ENCODE peak calls at places on chromosomes 6 and 20, in eight cellular contexts. Q is fibroblast of villous mesenchyme; C is right atrium auricular region; D is MCF 10A; T is CD8-positive, alpha-beta T cell; E is A673; U is tibial artery; N is osteocyte. J is an unnamed sample.

GRCh38 chr20:59923514-59923913 is 9.9 kb downstream of the SYCP2 start:
- DNase-seq in N (no peak), T (no peak), E (no peak), Q (no peak), D (no peak), C (no peak), U (no peak), J (no peak)

GRCh38 chr6:32194825-32195651 is 2.6 kb upstream of the GPSM3 start:
- DNase-seq in U (no peak), E (peak), N (no peak), Q (peak), T (peak), C (no peak), D (peak), J (no peak)

GRCh38 chr6:166007349-166008263 is 160.0 kb downstream of the TBXT start:
- DNase-seq in C (no peak), N (no peak), Q (peak), U (peak), D (no peak), E (peak), T (no peak), J (no peak)

GRCh38 chr6:135212020-135212806 is 31.1 kb downstream of the MYB start:
- DNase-seq in D (peak), T (no peak), Q (peak), U (no peak), N (no peak), C (no peak), E (peak), J (no peak)

GRCh38 chr6:163707385-163708355 is 293.2 kb downstream of the QKI start:
- DNase-seq in U (no peak), C (no peak), N (no peak), Q (no peak), D (no peak), T (no peak), E (no peak), J (no peak)

GRCh38 chr6:14705841-14706377 is 540.0 kb upstream of the JARID2 start:
- DNase-seq in T (no peak), E (no peak), C (no peak), U (no peak), N (no peak), D (no peak), Q (no peak), J (no peak)

GRCh38 chr20:43920797-43921196 is 6.1 kb downstream of the TOX2 start:
- DNase-seq in C (no peak), N (no peak), Q (no peak), D (no peak), E (no peak), U (no peak), T (no peak), J (no peak)

GRCh38 chr6:31216208-31216898 is 45.9 kb upstream of the POU5F1 start:
- DNase-seq in N (no peak), D (no peak), T (no peak), U (no peak), E (no peak), C (no peak), Q (no peak), J (no peak)

GRCh38 chr20:58127731-58128130 is 100.7 kb downstream of the ANKRD60 start:
- DNase-seq in Q (peak), U (no peak), E (peak), N (peak), T (no peak), C (peak), D (peak), J (peak)

GRCh38 chr6:87660226-87660886 is 41.7 kb downstream of the AKIRIN2 start:
- DNase-seq in D (peak), N (no peak), U (no peak), E (no peak), Q (peak), C (no peak), T (no peak), J (no peak)

GRCh38 chr6:44051516-44051915 is 75.7 kb downstream of the MRPL14 start:
- DNase-seq in U (no peak), T (no peak), D (peak), Q (peak), N (no peak), E (no peak), C (no peak), J (no peak)

GRCh38 chr6:105681061-105681460 is 278.2 kb upstream of the PREP start:
- DNase-seq in E (no peak), Q (no peak), T (no peak), U (no peak), C (no peak), N (no peak), D (no peak), J (no peak)

GRCh38 chr6:37709932-37710565 is 12.4 kb upstream of the MDGA1 start:
- DNase-seq in Q (no peak), C (no peak), D (no peak), T (no peak), U (no peak), E (no peak), N (no peak), J (no peak)

GRCh38 chr6:147108256-147108910 is 95.8 kb upstream of the STXBP5 start:
- DNase-seq in C (no peak), N (no peak), Q (no peak), T (no peak), U (no peak), D (no peak), E (no peak), J (no peak)

GRCh38 chr20:1871807-1872455 is 23.3 kb upstream of the SIRPA start:
- DNase-seq in C (no peak), E (no peak), U (no peak), N (no peak), D (peak), T (no peak), Q (no peak), J (no peak)

GRCh38 chr20:33871362-33871761 is 60.2 kb downstream of the CHMP4B start:
- DNase-seq in T (no peak), E (no peak), N (no peak), C (no peak), D (no peak), U (no peak), Q (peak), J (no peak)

GRCh38 chr20:57317789-57318371 is 11.7 kb upstream of the SPO11 start:
- DNase-seq in C (peak), N (peak), D (no peak), T (no peak), Q (no peak), U (no peak), E (no peak), J (no peak)

GRCh38 chr6:156771761-156772160 is 5.4 kb upstream of the ARID1B start:
- DNase-seq in D (no peak), N (no peak), U (no peak), E (no peak), Q (no peak), C (no peak), T (no peak), J (no peak)
- TF ChIP-seq CTCF in D (no peak), N (no peak), U (no peak), E (no peak), Q (no peak), C (no peak), T (no peak), J (no peak)

GRCh38 chr6:55617272-55617671 is 38.3 kb upstream of the HMGCLL1 start:
- DNase-seq in T (no peak), U (no peak), D (peak), N (no peak), C (no peak), Q (peak), E (peak), J (no peak)
- TF ChIP-seq CTCF in T (no peak), U (no peak), D (peak), N (peak), C (no peak), Q (peak), E (peak), J (no peak)

GRCh38 chr20:45925821-45926506 is 8.5 kb upstream of the PCIF1 start:
- DNase-seq in Q (no peak), C (no peak), U (no peak), D (no peak), E (no peak), N (no peak), T (no peak), J (no peak)
- TF ChIP-seq CTCF in Q (no peak), C (no peak), U (no peak), D (no peak), E (no peak), N (no peak), T (no peak), J (no peak)

DNA sequence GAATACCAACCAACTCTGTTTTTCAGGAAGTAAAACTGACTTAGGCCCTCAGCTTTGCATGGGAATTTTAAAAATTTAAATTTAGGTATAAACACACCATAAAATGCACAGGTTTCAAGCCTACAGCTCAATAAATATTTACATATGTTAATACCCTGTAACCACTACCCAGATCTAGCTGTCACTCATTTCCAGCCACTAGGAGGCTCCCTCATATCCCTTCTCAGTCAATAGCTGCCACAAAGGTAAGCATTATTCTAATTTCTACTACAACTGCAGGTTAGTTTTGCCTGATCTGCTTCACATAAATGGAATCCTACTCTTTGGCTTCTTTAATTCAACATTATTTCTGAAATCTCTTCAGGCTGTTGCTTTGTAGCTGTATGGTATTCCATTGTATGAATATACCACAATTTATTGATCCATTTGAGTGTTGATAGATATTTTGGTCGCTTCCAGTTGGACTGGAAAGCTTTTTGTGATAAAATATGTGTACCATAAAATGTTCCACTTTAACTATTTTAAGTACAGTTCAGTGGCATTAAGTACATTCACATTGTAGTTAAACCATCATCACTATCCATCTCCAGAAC is 32.5 kb upstream of the MEI4 start:
- DNase-seq in T (no peak), U (no peak), E (peak), N (no peak), D (peak), C (no peak), Q (peak), J (no peak)
- TF ChIP-seq CTCF in T (no peak), U (peak), E (peak), N (peak), D (peak), C (no peak), Q (peak), J (no peak)

GRCh38 chr6:95364016-95364604 is 213.2 kb upstream of the MANEA start:
- DNase-seq in Q (peak), T (no peak), E (peak), U (no peak), N (no peak), D (peak), C (no peak), J (no peak)
- TF ChIP-seq CTCF in Q (peak), T (no peak), E (peak), U (no peak), N (peak), D (peak), C (no peak), J (no peak)

DNA sequence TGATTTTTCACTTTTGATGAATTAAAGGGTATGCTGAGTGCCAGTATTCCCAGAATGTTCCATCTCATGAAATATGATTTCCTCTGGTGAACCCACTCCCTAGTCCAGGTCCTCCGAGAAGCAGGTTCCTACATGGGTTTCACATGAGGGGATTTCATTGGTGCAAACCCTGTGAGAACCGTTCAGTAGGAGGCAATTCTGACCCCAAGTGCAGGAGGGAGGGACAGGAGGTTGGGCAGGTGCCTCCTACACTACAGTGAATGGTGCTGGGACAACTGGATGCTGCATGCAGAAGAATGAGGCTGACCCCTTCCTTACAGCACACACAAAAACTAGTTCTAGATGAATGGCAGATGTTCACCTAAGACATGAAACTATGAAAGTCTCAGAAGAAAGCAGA is 5.1 kb upstream of the ULBP2 start:
- DNase-seq in D (no peak), E (no peak), C (no peak), Q (no peak), N (no peak), T (no peak), U (no peak), J (no peak)
- TF ChIP-seq CTCF in D (no peak), E (no peak), C (no peak), Q (no peak), N (no peak), T (no peak), U (no peak), J (no peak)

DNA sequence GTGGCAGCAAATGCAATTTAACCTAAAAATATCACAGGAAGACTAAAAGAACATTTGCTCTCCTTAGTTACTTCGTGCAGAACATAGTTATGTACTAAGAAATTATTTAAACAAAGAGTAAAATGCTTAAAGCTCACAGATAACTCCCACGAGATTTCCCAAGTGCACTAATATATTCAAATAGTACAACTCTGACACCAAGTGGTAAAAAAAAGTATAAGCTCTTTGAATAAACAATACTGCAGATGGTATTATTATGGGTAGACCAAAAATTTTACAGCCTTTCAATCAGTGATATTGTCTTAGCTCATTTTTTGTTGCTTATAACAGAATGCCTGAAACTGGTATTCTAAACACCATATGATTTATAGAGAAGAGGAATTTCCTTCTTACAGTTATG is 52.8 kb upstream of the FILIP1 start:
- DNase-seq in C (no peak), E (peak), D (peak), N (no peak), T (no peak), Q (peak), U (no peak), J (no peak)
- TF ChIP-seq CTCF in C (no peak), E (peak), D (peak), N (peak), T (no peak), Q (peak), U (peak), J (peak)

J was measured in vagina.